ENCODE peak calls at places on chromosome X, in six cellular contexts. X is H9; U is PC-3; C is stomach; K is CD8-positive, alpha-beta memory T cell; Q is left ventricle myocardium inferior. F is an unnamed sample.

GRCh38 chrX:54248309-54248708 is 65.3 kb upstream of the FAM120C start:
- DNase-seq in C (no peak), Q (no peak), K (no peak), U (peak), X (no peak), F (no peak)

GRCh38 chrX:102599950-102600579 is 750 bp downstream of the ARMCX5 start:
- DNase-seq in X (no peak), C (no peak), K (no peak), Q (no peak), U (peak), F (no peak)

GRCh38 chrX:129771266-129771995 is 8.3 kb upstream of the SASH3 start:
- DNase-seq in Q (no peak), X (no peak), U (no peak), K (peak), C (no peak), F (no peak)

GRCh38 chrX:132017431-132018185 is 5.5 kb upstream of the STK26 start:
- DNase-seq in U (no peak), K (no peak), Q (no peak), C (no peak), X (no peak), F (no peak)

GRCh38 chrX:31209005-31209612 is 137.3 kb upstream of the FTHL17 start:
- DNase-seq in X (no peak), C (no peak), U (no peak), K (no peak), Q (no peak), F (no peak)

GRCh38 chrX:4579999-4580398 is 866.5 kb upstream of the PRKX start:
- DNase-seq in U (no peak), C (no peak), K (no peak), X (no peak), Q (no peak), F (no peak)

GRCh38 chrX:46904626-46905025 is 7.6 kb upstream of the JADE3 start:
- DNase-seq in X (no peak), U (no peak), Q (no peak), C (no peak), K (no peak), F (no peak)

GRCh38 chrX:48076343-48076742 is 4.9 kb upstream of the ZNF630 start:
- DNase-seq in K (no peak), X (no peak), C (no peak), U (no peak), Q (no peak), F (peak)

GRCh38 chrX:1910207-1910470 is 295.3 kb downstream of the ASMT start:
- DNase-seq in U (no peak), C (no peak), Q (no peak), K (no peak), X (no peak), F (no peak)

GRCh38 chrX:23503835-23504539 is 163.3 kb upstream of the PRDX4 start:
- DNase-seq in K (no peak), C (peak), Q (peak), X (peak), U (peak), F (peak)

GRCh38 chrX:115504167-115504566 is 56.8 kb upstream of the PLS3 start:
- DNase-seq in U (no peak), Q (no peak), K (no peak), C (no peak), X (no peak), F (no peak)

GRCh38 chrX:12497832-12498591 is 293.2 kb upstream of the PRPS2 start:
- DNase-seq in U (peak), Q (no peak), C (no peak), K (no peak), X (peak), F (no peak)

GRCh38 chrX:22760513-22761057 is 239.2 kb upstream of the DDX53 start:
- DNase-seq in Q (no peak), X (no peak), U (no peak), C (no peak), K (no peak), F (no peak)

GRCh38 chrX:135977611-135978010 is 3.8 kb upstream of the MMGT1 start:
- DNase-seq in C (no peak), X (no peak), U (peak), K (no peak), Q (no peak), F (no peak)